ENCODE peak calls at places on chromosome X, in ten cellular contexts. One of them, this sample, is unnamed.

GRCh38 chrX:129323115-129323514 is 200.2 kb downstream of the SMARCA1 start:
- DNase-seq in cardiac muscle cell: no peak
- DNase-seq in nephron progenitor cell: no peak
- DNase-seq in MCF 10A: peak
- DNase-seq in dorsolateral prefrontal cortex: no peak
- DNase-seq in coronary artery: no peak
- DNase-seq in Calu3: no peak
- DNase-seq in progenitor cell of endocrine pancreas: no peak
- DNase-seq in endothelial cell: no peak
- DNase-seq in fibroblast of mammary gland: no peak
- DNase-seq in this sample: no peak

GRCh38 chrX:24463077-24463476 is 2.0 kb upstream of the PDK3 start:
- DNase-seq in cardiac muscle cell: no peak
- DNase-seq in nephron progenitor cell: no peak
- DNase-seq in MCF 10A: no peak
- DNase-seq in dorsolateral prefrontal cortex: no peak
- DNase-seq in coronary artery: no peak
- DNase-seq in Calu3: no peak
- DNase-seq in progenitor cell of endocrine pancreas: no peak
- DNase-seq in endothelial cell: no peak
- DNase-seq in fibroblast of mammary gland: no peak
- DNase-seq in this sample: no peak

GRCh38 chrX:53666171-53666570 is 20.3 kb downstream of the HUWE1 start:
- DNase-seq in cardiac muscle cell: no peak
- DNase-seq in nephron progenitor cell: no peak
- DNase-seq in MCF 10A: no peak
- DNase-seq in dorsolateral prefrontal cortex: no peak
- DNase-seq in coronary artery: no peak
- DNase-seq in Calu3: no peak
- DNase-seq in progenitor cell of endocrine pancreas: no peak
- DNase-seq in endothelial cell: no peak
- DNase-seq in fibroblast of mammary gland: no peak
- DNase-seq in this sample: no peak

GRCh38 chrX:69101655-69102251 is 63.5 kb downstream of the PJA1 start:
- DNase-seq in cardiac muscle cell: no peak
- DNase-seq in nephron progenitor cell: no peak
- DNase-seq in MCF 10A: no peak
- DNase-seq in dorsolateral prefrontal cortex: no peak
- DNase-seq in coronary artery: no peak
- DNase-seq in Calu3: no peak
- DNase-seq in progenitor cell of endocrine pancreas: no peak
- DNase-seq in endothelial cell: no peak
- DNase-seq in fibroblast of mammary gland: no peak
- DNase-seq in this sample: no peak

GRCh38 chrX:136268051-136269048 is 17.1 kb upstream of the MAP7D3 start:
- DNase-seq in cardiac muscle cell: peak
- DNase-seq in nephron progenitor cell: peak
- DNase-seq in MCF 10A: peak
- DNase-seq in dorsolateral prefrontal cortex: no peak
- DNase-seq in coronary artery: no peak
- DNase-seq in Calu3: peak
- DNase-seq in progenitor cell of endocrine pancreas: no peak
- DNase-seq in endothelial cell: peak
- DNase-seq in fibroblast of mammary gland: peak
- DNase-seq in this sample: no peak

GRCh38 chrX:69065451-69065850 is 99.8 kb downstream of the PJA1 start:
- DNase-seq in cardiac muscle cell: peak
- DNase-seq in nephron progenitor cell: no peak
- DNase-seq in MCF 10A: peak
- DNase-seq in dorsolateral prefrontal cortex: no peak
- DNase-seq in coronary artery: peak
- DNase-seq in Calu3: no peak
- DNase-seq in progenitor cell of endocrine pancreas: no peak
- DNase-seq in endothelial cell: no peak
- DNase-seq in fibroblast of mammary gland: peak
- DNase-seq in this sample: no peak

GRCh38 chrX:136214551-136214950 is 36.6 kb downstream of the MAP7D3 start:
- DNase-seq in cardiac muscle cell: peak
- DNase-seq in nephron progenitor cell: no peak
- DNase-seq in MCF 10A: peak
- DNase-seq in dorsolateral prefrontal cortex: no peak
- DNase-seq in coronary artery: no peak
- DNase-seq in Calu3: peak
- DNase-seq in progenitor cell of endocrine pancreas: no peak
- DNase-seq in endothelial cell: no peak
- DNase-seq in fibroblast of mammary gland: peak
- DNase-seq in this sample: no peak

GRCh38 chrX:24515447-24515846 is 50.4 kb downstream of the PDK3 start:
- DNase-seq in cardiac muscle cell: peak
- DNase-seq in nephron progenitor cell: no peak
- DNase-seq in MCF 10A: peak
- DNase-seq in dorsolateral prefrontal cortex: no peak
- DNase-seq in coronary artery: no peak
- DNase-seq in Calu3: no peak
- DNase-seq in progenitor cell of endocrine pancreas: no peak
- DNase-seq in endothelial cell: no peak
- DNase-seq in fibroblast of mammary gland: peak
- DNase-seq in this sample: no peak

GRCh38 chrX:5380426-5380825 is 848.2 kb downstream of the NLGN4X start:
- DNase-seq in cardiac muscle cell: no peak
- DNase-seq in nephron progenitor cell: no peak
- DNase-seq in MCF 10A: no peak
- DNase-seq in dorsolateral prefrontal cortex: no peak
- DNase-seq in coronary artery: no peak
- DNase-seq in Calu3: no peak
- DNase-seq in progenitor cell of endocrine pancreas: no peak
- DNase-seq in endothelial cell: no peak
- DNase-seq in fibroblast of mammary gland: no peak
- DNase-seq in this sample: no peak

GRCh38 chrX:9788908-9789307 is 2.7 kb downstream of the SHROOM2 start:
- DNase-seq in cardiac muscle cell: peak
- DNase-seq in nephron progenitor cell: no peak
- DNase-seq in MCF 10A: peak
- DNase-seq in dorsolateral prefrontal cortex: no peak
- DNase-seq in coronary artery: no peak
- DNase-seq in Calu3: peak
- DNase-seq in progenitor cell of endocrine pancreas: no peak
- DNase-seq in endothelial cell: no peak
- DNase-seq in fibroblast of mammary gland: no peak
- DNase-seq in this sample: no peak

GRCh38 chrX:3550160-3550765 is 163.2 kb downstream of the PRKX start:
- DNase-seq in cardiac muscle cell: peak
- DNase-seq in nephron progenitor cell: no peak
- DNase-seq in MCF 10A: peak
- DNase-seq in dorsolateral prefrontal cortex: no peak
- DNase-seq in coronary artery: no peak
- DNase-seq in Calu3: peak
- DNase-seq in progenitor cell of endocrine pancreas: no peak
- DNase-seq in endothelial cell: no peak
- DNase-seq in fibroblast of mammary gland: peak
- DNase-seq in this sample: no peak

GRCh38 chrX:79161655-79162054 is 17.2 kb downstream of the GPR174 start:
- DNase-seq in cardiac muscle cell: no peak
- DNase-seq in nephron progenitor cell: no peak
- DNase-seq in MCF 10A: no peak
- DNase-seq in dorsolateral prefrontal cortex: no peak
- DNase-seq in coronary artery: no peak
- DNase-seq in Calu3: no peak
- DNase-seq in progenitor cell of endocrine pancreas: no peak
- DNase-seq in endothelial cell: no peak
- DNase-seq in fibroblast of mammary gland: no peak
- DNase-seq in this sample: no peak

GRCh38 chrX:46683023-46683422 is 75.9 kb downstream of the SLC9A7 start:
- DNase-seq in cardiac muscle cell: no peak
- DNase-seq in nephron progenitor cell: no peak
- DNase-seq in MCF 10A: no peak
- DNase-seq in dorsolateral prefrontal cortex: no peak
- DNase-seq in coronary artery: no peak
- DNase-seq in Calu3: peak
- DNase-seq in progenitor cell of endocrine pancreas: no peak
- DNase-seq in endothelial cell: no peak
- DNase-seq in fibroblast of mammary gland: no peak
- DNase-seq in this sample: no peak

GRCh38 chrX:19457662-19458061 is 57.6 kb downstream of the MAP3K15 start:
- DNase-seq in cardiac muscle cell: no peak
- DNase-seq in nephron progenitor cell: no peak
- DNase-seq in MCF 10A: no peak
- DNase-seq in dorsolateral prefrontal cortex: no peak
- DNase-seq in coronary artery: no peak
- DNase-seq in Calu3: no peak
- DNase-seq in progenitor cell of endocrine pancreas: no peak
- DNase-seq in endothelial cell: no peak
- DNase-seq in fibroblast of mammary gland: no peak
- DNase-seq in this sample: no peak

GRCh38 chrX:15314472-15314871 is 968 bp downstream of the ASB11 start:
- DNase-seq in cardiac muscle cell: no peak
- DNase-seq in nephron progenitor cell: no peak
- DNase-seq in MCF 10A: no peak
- DNase-seq in dorsolateral prefrontal cortex: no peak
- DNase-seq in coronary artery: no peak
- DNase-seq in Calu3: no peak
- DNase-seq in progenitor cell of endocrine pancreas: no peak
- DNase-seq in endothelial cell: no peak
- DNase-seq in fibroblast of mammary gland: no peak
- DNase-seq in this sample: no peak

GRCh38 chrX:30483996-30484395 is 93.6 kb downstream of the TASL start:
- DNase-seq in cardiac muscle cell: no peak
- DNase-seq in nephron progenitor cell: no peak
- DNase-seq in MCF 10A: no peak
- DNase-seq in dorsolateral prefrontal cortex: no peak
- DNase-seq in coronary artery: no peak
- DNase-seq in Calu3: no peak
- DNase-seq in progenitor cell of endocrine pancreas: no peak
- DNase-seq in endothelial cell: no peak
- DNase-seq in fibroblast of mammary gland: no peak
- DNase-seq in this sample: no peak

GRCh38 chrX:30493348-30493747 is 84.2 kb downstream of the TASL start:
- DNase-seq in cardiac muscle cell: no peak
- DNase-seq in nephron progenitor cell: no peak
- DNase-seq in MCF 10A: no peak
- DNase-seq in dorsolateral prefrontal cortex: no peak
- DNase-seq in coronary artery: no peak
- DNase-seq in Calu3: no peak
- DNase-seq in progenitor cell of endocrine pancreas: no peak
- DNase-seq in endothelial cell: no peak
- DNase-seq in fibroblast of mammary gland: no peak
- DNase-seq in this sample: no peak

GRCh38 chrX:30488092-30488491 is 89.5 kb downstream of the TASL start:
- DNase-seq in cardiac muscle cell: peak
- DNase-seq in nephron progenitor cell: no peak
- DNase-seq in MCF 10A: peak
- DNase-seq in dorsolateral prefrontal cortex: no peak
- DNase-seq in coronary artery: no peak
- DNase-seq in Calu3: peak
- DNase-seq in progenitor cell of endocrine pancreas: no peak
- DNase-seq in endothelial cell: no peak
- DNase-seq in fibroblast of mammary gland: peak
- DNase-seq in this sample: no peak

DNA sequence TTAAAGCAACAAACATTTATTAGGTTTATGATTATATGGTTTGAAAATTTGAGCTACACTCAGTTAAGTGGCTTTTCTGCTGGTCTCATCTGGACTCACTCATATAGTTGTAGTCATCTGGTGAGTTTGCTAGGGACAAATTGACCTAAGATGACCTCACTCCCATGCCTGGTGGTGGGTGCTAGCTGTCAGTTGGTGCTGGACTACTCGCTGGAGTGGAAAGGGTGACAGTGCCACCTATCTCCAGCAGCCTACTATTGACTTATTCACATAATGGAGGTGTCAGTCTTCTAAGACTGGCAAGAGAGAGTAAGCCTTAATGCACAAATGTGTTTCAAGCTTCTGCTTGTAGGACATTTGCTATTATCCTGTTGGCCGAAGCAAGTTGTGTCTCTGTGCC is 88.2 kb downstream of the TASL start:
- DNase-seq in cardiac muscle cell: no peak
- DNase-seq in nephron progenitor cell: no peak
- DNase-seq in MCF 10A: peak
- DNase-seq in dorsolateral prefrontal cortex: no peak
- DNase-seq in coronary artery: no peak
- DNase-seq in Calu3: peak
- DNase-seq in progenitor cell of endocrine pancreas: no peak
- DNase-seq in endothelial cell: no peak
- DNase-seq in fibroblast of mammary gland: peak
- DNase-seq in this sample: no peak
- TF ChIP-seq CTCF in cardiac muscle cell: no peak
- TF ChIP-seq CTCF in nephron progenitor cell: no peak
- TF ChIP-seq CTCF in MCF 10A: no peak
- TF ChIP-seq CTCF in dorsolateral prefrontal cortex: no peak
- TF ChIP-seq CTCF in coronary artery: no peak
- TF ChIP-seq CTCF in Calu3: no peak
- TF ChIP-seq CTCF in progenitor cell of endocrine pancreas: no peak
- TF ChIP-seq CTCF in endothelial cell: no peak
- TF ChIP-seq CTCF in fibroblast of mammary gland: no peak
- TF ChIP-seq CTCF in this sample: no peak

DNA sequence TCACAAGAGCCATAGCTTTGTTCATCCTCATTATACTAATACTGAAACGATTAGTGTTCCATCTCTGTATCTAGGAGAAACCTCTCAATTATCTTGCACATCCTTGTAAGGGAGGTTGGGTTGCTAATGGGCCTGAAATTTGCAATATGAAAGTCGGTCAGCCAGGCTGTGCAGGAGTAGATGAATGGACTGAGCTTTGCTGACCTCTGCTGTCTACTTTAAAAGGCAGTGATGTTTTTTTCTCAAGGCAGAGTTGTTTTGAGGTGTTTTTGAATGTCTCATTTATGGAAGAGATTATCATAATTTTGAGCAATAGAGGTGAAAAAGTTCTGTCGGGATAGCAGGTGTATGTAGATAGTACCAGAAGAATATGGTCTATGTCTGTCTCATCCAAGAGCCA is 47.9 kb upstream of the LINC00632 start:
- DNase-seq in cardiac muscle cell: peak
- DNase-seq in nephron progenitor cell: no peak
- DNase-seq in MCF 10A: peak
- DNase-seq in dorsolateral prefrontal cortex: no peak
- DNase-seq in coronary artery: no peak
- DNase-seq in Calu3: no peak
- DNase-seq in progenitor cell of endocrine pancreas: no peak
- DNase-seq in endothelial cell: no peak
- DNase-seq in fibroblast of mammary gland: no peak
- DNase-seq in this sample: no peak
- TF ChIP-seq CTCF in cardiac muscle cell: no peak
- TF ChIP-seq CTCF in nephron progenitor cell: no peak
- TF ChIP-seq CTCF in MCF 10A: peak
- TF ChIP-seq CTCF in dorsolateral prefrontal cortex: peak
- TF ChIP-seq CTCF in coronary artery: no peak
- TF ChIP-seq CTCF in Calu3: no peak
- TF ChIP-seq CTCF in progenitor cell of endocrine pancreas: peak
- TF ChIP-seq CTCF in endothelial cell: no peak
- TF ChIP-seq CTCF in fibroblast of mammary gland: no peak
- TF ChIP-seq CTCF in this sample: no peak

GRCh38 chrX:42714981-42715688 is 62.8 kb downstream of the PPP1R2C start:
- DNase-seq in cardiac muscle cell: peak
- DNase-seq in nephron progenitor cell: peak
- DNase-seq in MCF 10A: peak
- DNase-seq in dorsolateral prefrontal cortex: peak
- DNase-seq in coronary artery: no peak
- DNase-seq in Calu3: peak
- DNase-seq in progenitor cell of endocrine pancreas: peak
- DNase-seq in endothelial cell: peak
- DNase-seq in fibroblast of mammary gland: no peak
- DNase-seq in this sample: no peak
- TF ChIP-seq CTCF in cardiac muscle cell: peak
- TF ChIP-seq CTCF in nephron progenitor cell: peak
- TF ChIP-seq CTCF in MCF 10A: no peak
- TF ChIP-seq CTCF in dorsolateral prefrontal cortex: peak
- TF ChIP-seq CTCF in coronary artery: no peak
- TF ChIP-seq CTCF in Calu3: no peak
- TF ChIP-seq CTCF in progenitor cell of endocrine pancreas: peak
- TF ChIP-seq CTCF in endothelial cell: no peak
- TF ChIP-seq CTCF in fibroblast of mammary gland: no peak
- TF ChIP-seq CTCF in this sample: no peak

GRCh38 chrX:149871940-149872339 is 9.0 kb upstream of the MAGEA8 start:
- DNase-seq in cardiac muscle cell: peak
- DNase-seq in nephron progenitor cell: peak
- DNase-seq in MCF 10A: peak
- DNase-seq in dorsolateral prefrontal cortex: no peak
- DNase-seq in coronary artery: no peak
- DNase-seq in Calu3: peak
- DNase-seq in progenitor cell of endocrine pancreas: no peak
- DNase-seq in endothelial cell: peak
- DNase-seq in fibroblast of mammary gland: peak
- DNase-seq in this sample: no peak
- TF ChIP-seq CTCF in cardiac muscle cell: peak
- TF ChIP-seq CTCF in nephron progenitor cell: peak
- TF ChIP-seq CTCF in MCF 10A: peak
- TF ChIP-seq CTCF in dorsolateral prefrontal cortex: no peak
- TF ChIP-seq CTCF in coronary artery: no peak
- TF ChIP-seq CTCF in Calu3: peak
- TF ChIP-seq CTCF in progenitor cell of endocrine pancreas: peak
- TF ChIP-seq CTCF in endothelial cell: peak
- TF ChIP-seq CTCF in fibroblast of mammary gland: peak
- TF ChIP-seq CTCF in this sample: no peak